ENCODE peak calls at places on chromosomes 7 and 10, in nine cellular contexts. One of them, this sample, is unnamed.
A peak's percentile ranks its signal among the peaks of the same experiment; 100 is the strongest.

GRCh38 chr7:144057954-144058353 is 9.2 kb downstream of the OR2A5 start:
- DNase-seq in lower lobe of right lung: no peak
- DNase-seq in psoas muscle: no peak
- DNase-seq in upper lobe of right lung: no peak
- DNase-seq in GM06990: no peak
- DNase-seq in body of pancreas: no peak
- DNase-seq in fibroblast of mammary gland: peak; percentile 15
- DNase-seq in breast epithelium: no peak
- DNase-seq in heart left ventricle: no peak
- DNase-seq in this sample: no peak

GRCh38 chr7:55052726-55053431 is 34.1 kb downstream of the EGFR start:
- DNase-seq in lower lobe of right lung: no peak
- DNase-seq in psoas muscle: no peak
- DNase-seq in upper lobe of right lung: no peak
- DNase-seq in GM06990: no peak
- DNase-seq in body of pancreas: no peak
- DNase-seq in fibroblast of mammary gland: peak; percentile 84
- DNase-seq in breast epithelium: no peak
- DNase-seq in heart left ventricle: no peak
- DNase-seq in this sample: no peak

GRCh38 chr7:41999736-42000283 is 237.2 kb downstream of the GLI3 start:
- DNase-seq in lower lobe of right lung: no peak
- DNase-seq in psoas muscle: no peak
- DNase-seq in upper lobe of right lung: no peak
- DNase-seq in GM06990: no peak
- DNase-seq in body of pancreas: no peak
- DNase-seq in fibroblast of mammary gland: no peak
- DNase-seq in breast epithelium: no peak
- DNase-seq in heart left ventricle: no peak
- DNase-seq in this sample: no peak

GRCh38 chr10:122590158-122590557 is 29.6 kb downstream of the DMBT1 start:
- DNase-seq in lower lobe of right lung: no peak
- DNase-seq in psoas muscle: no peak
- DNase-seq in upper lobe of right lung: no peak
- DNase-seq in GM06990: no peak
- DNase-seq in body of pancreas: no peak
- DNase-seq in fibroblast of mammary gland: no peak
- DNase-seq in breast epithelium: no peak
- DNase-seq in heart left ventricle: no peak
- DNase-seq in this sample: no peak

GRCh38 chr7:104973227-104973626 is 40.8 kb upstream of the KMT2E start:
- DNase-seq in lower lobe of right lung: no peak
- DNase-seq in psoas muscle: no peak
- DNase-seq in upper lobe of right lung: no peak
- DNase-seq in GM06990: no peak
- DNase-seq in body of pancreas: no peak
- DNase-seq in fibroblast of mammary gland: peak; percentile 50
- DNase-seq in breast epithelium: no peak
- DNase-seq in heart left ventricle: no peak
- DNase-seq in this sample: no peak

GRCh38 chr10:122462533-122463465 is 1.4 kb downstream of the HTRA1 start:
- DNase-seq in lower lobe of right lung: no peak
- DNase-seq in psoas muscle: peak; percentile 81
- DNase-seq in upper lobe of right lung: no peak
- DNase-seq in GM06990: no peak
- DNase-seq in body of pancreas: peak; percentile 24
- DNase-seq in fibroblast of mammary gland: no peak
- DNase-seq in breast epithelium: peak; percentile 45
- DNase-seq in heart left ventricle: peak; percentile 79
- DNase-seq in this sample: no peak

GRCh38 chr7:2196381-2197378 is 36.1 kb downstream of the MAD1L1 start:
- DNase-seq in lower lobe of right lung: no peak
- DNase-seq in psoas muscle: no peak
- DNase-seq in upper lobe of right lung: peak; percentile 51
- DNase-seq in GM06990: no peak
- DNase-seq in body of pancreas: no peak
- DNase-seq in fibroblast of mammary gland: no peak
- DNase-seq in breast epithelium: no peak
- DNase-seq in heart left ventricle: no peak
- DNase-seq in this sample: no peak

GRCh38 chr10:101363850-101364400 is 10.0 kb downstream of the BTRC start:
- DNase-seq in lower lobe of right lung: no peak
- DNase-seq in psoas muscle: no peak
- DNase-seq in upper lobe of right lung: no peak
- DNase-seq in GM06990: no peak
- DNase-seq in body of pancreas: no peak
- DNase-seq in fibroblast of mammary gland: no peak
- DNase-seq in breast epithelium: no peak
- DNase-seq in heart left ventricle: no peak
- DNase-seq in this sample: no peak

GRCh38 chr10:1243486-1244182 is 187.4 kb downstream of the WDR37 start:
- DNase-seq in lower lobe of right lung: no peak
- DNase-seq in psoas muscle: no peak
- DNase-seq in upper lobe of right lung: no peak
- DNase-seq in GM06990: no peak
- DNase-seq in body of pancreas: no peak
- DNase-seq in fibroblast of mammary gland: no peak
- DNase-seq in breast epithelium: no peak
- DNase-seq in heart left ventricle: no peak
- DNase-seq in this sample: no peak

GRCh38 chr10:97002670-97003069 is 170.6 kb downstream of the LCOR start:
- DNase-seq in lower lobe of right lung: no peak
- DNase-seq in psoas muscle: no peak
- DNase-seq in upper lobe of right lung: no peak
- DNase-seq in GM06990: no peak
- DNase-seq in body of pancreas: no peak
- DNase-seq in fibroblast of mammary gland: no peak
- DNase-seq in breast epithelium: no peak
- DNase-seq in heart left ventricle: no peak
- DNase-seq in this sample: no peak

GRCh38 chr10:22333167-22333566 is 12.1 kb upstream of the SPAG6 start:
- DNase-seq in lower lobe of right lung: no peak
- DNase-seq in psoas muscle: no peak
- DNase-seq in upper lobe of right lung: no peak
- DNase-seq in GM06990: no peak
- DNase-seq in body of pancreas: no peak
- DNase-seq in fibroblast of mammary gland: no peak
- DNase-seq in breast epithelium: no peak
- DNase-seq in heart left ventricle: no peak
- DNase-seq in this sample: no peak

GRCh38 chr7:12633589-12633988 is 53.8 kb upstream of the ARL4A start:
- DNase-seq in lower lobe of right lung: no peak
- DNase-seq in psoas muscle: no peak
- DNase-seq in upper lobe of right lung: no peak
- DNase-seq in GM06990: no peak
- DNase-seq in body of pancreas: no peak
- DNase-seq in fibroblast of mammary gland: no peak
- DNase-seq in breast epithelium: no peak
- DNase-seq in heart left ventricle: no peak
- DNase-seq in this sample: no peak

GRCh38 chr7:12637328-12637727 is 50.1 kb upstream of the ARL4A start:
- DNase-seq in lower lobe of right lung: no peak
- DNase-seq in psoas muscle: no peak
- DNase-seq in upper lobe of right lung: no peak
- DNase-seq in GM06990: no peak
- DNase-seq in body of pancreas: no peak
- DNase-seq in fibroblast of mammary gland: no peak
- DNase-seq in breast epithelium: no peak
- DNase-seq in heart left ventricle: no peak
- DNase-seq in this sample: no peak

GRCh38 chr7:12637819-12638592 is 49.4 kb upstream of the ARL4A start:
- DNase-seq in lower lobe of right lung: no peak
- DNase-seq in psoas muscle: no peak
- DNase-seq in upper lobe of right lung: no peak
- DNase-seq in GM06990: no peak
- DNase-seq in body of pancreas: no peak
- DNase-seq in fibroblast of mammary gland: peak; percentile 11
- DNase-seq in breast epithelium: no peak
- DNase-seq in heart left ventricle: no peak
- DNase-seq in this sample: no peak

GRCh38 chr7:12638851-12639467 is 48.5 kb upstream of the ARL4A start:
- DNase-seq in lower lobe of right lung: no peak
- DNase-seq in psoas muscle: no peak
- DNase-seq in upper lobe of right lung: no peak
- DNase-seq in GM06990: no peak
- DNase-seq in body of pancreas: no peak
- DNase-seq in fibroblast of mammary gland: peak; percentile 53
- DNase-seq in breast epithelium: no peak
- DNase-seq in heart left ventricle: no peak
- DNase-seq in this sample: no peak

DNA sequence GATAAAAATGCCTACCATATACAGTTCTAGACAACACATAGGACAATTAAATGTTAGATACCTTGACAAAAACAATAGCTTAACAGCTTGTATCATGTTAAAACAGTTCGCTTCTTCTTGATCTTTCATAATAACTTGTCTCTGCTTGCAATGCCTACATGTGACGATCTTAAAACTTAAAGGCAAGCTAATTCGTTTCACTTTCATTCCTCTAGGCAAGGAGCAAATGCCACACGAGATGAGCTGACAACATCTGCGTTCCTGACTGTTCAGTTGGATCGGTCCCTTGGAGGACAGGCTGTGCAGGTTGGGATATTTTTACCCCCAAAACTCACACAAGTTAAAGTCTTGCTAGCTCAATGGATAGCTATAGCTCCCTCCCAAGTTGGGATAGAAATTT is 51.6 kb upstream of the ARL4A start:
- DNase-seq in lower lobe of right lung: no peak
- DNase-seq in psoas muscle: no peak
- DNase-seq in upper lobe of right lung: no peak
- DNase-seq in GM06990: no peak
- DNase-seq in body of pancreas: no peak
- DNase-seq in fibroblast of mammary gland: no peak
- DNase-seq in breast epithelium: no peak
- DNase-seq in heart left ventricle: no peak
- DNase-seq in this sample: no peak
- H3K4me3 ChIP-seq in lower lobe of right lung: peak overlapping the region; percentile 29
- H3K4me3 ChIP-seq in psoas muscle: no peak overlapping the region
- H3K4me3 ChIP-seq in upper lobe of right lung: peak overlapping the region; percentile 25
- H3K4me3 ChIP-seq in GM06990: peak overlapping the region; percentile 44
- H3K4me3 ChIP-seq in body of pancreas: no peak overlapping the region
- H3K4me3 ChIP-seq in fibroblast of mammary gland: no peak overlapping the region
- H3K4me3 ChIP-seq in breast epithelium: peak overlapping the region; percentile 61
- H3K4me3 ChIP-seq in heart left ventricle: no peak overlapping the region
- H3K4me3 ChIP-seq in this sample: no peak overlapping the region

DNA sequence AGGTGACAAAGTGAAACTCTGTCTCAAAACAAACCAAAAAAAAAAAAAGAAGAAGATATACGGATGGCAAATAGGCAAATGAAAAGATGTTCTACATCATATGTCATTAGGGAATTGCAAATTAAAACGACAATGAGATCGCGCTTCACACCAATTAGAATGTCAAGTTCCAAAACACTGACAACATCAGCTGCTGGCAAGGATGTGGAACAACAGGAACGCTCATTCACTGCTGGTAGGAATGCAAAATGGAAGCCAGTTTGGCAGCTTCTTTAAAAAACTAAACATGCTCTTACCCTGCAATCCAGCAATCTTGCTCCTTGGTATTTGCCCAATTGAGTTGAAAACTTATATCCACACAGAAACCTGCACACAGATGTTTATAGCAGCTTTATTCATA is 34.8 kb downstream of the CALML5 start:
- DNase-seq in lower lobe of right lung: no peak
- DNase-seq in psoas muscle: no peak
- DNase-seq in upper lobe of right lung: no peak
- DNase-seq in GM06990: no peak
- DNase-seq in body of pancreas: no peak
- DNase-seq in fibroblast of mammary gland: no peak
- DNase-seq in breast epithelium: no peak
- DNase-seq in heart left ventricle: no peak
- DNase-seq in this sample: no peak
- TF ChIP-seq CTCF in lower lobe of right lung: no peak
- TF ChIP-seq CTCF in psoas muscle: no peak
- TF ChIP-seq CTCF in upper lobe of right lung: no peak
- TF ChIP-seq CTCF in GM06990: no peak
- TF ChIP-seq CTCF in body of pancreas: no peak
- TF ChIP-seq CTCF in fibroblast of mammary gland: no peak
- TF ChIP-seq CTCF in breast epithelium: no peak
- TF ChIP-seq CTCF in heart left ventricle: no peak
- TF ChIP-seq CTCF in this sample: no peak

GRCh38 chr7:12257582-12257981 is 46.5 kb downstream of the TMEM106B start:
- DNase-seq in lower lobe of right lung: no peak
- DNase-seq in psoas muscle: no peak
- DNase-seq in upper lobe of right lung: no peak
- DNase-seq in GM06990: peak; percentile 55
- DNase-seq in body of pancreas: no peak
- DNase-seq in fibroblast of mammary gland: peak; percentile 55
- DNase-seq in breast epithelium: no peak
- DNase-seq in heart left ventricle: no peak
- DNase-seq in this sample: no peak
- H3K4me3 ChIP-seq in lower lobe of right lung: no peak overlapping the region
- H3K4me3 ChIP-seq in psoas muscle: no peak overlapping the region
- H3K4me3 ChIP-seq in upper lobe of right lung: no peak overlapping the region
- H3K4me3 ChIP-seq in GM06990: no peak overlapping the region
- H3K4me3 ChIP-seq in body of pancreas: no peak overlapping the region
- H3K4me3 ChIP-seq in fibroblast of mammary gland: no peak overlapping the region
- H3K4me3 ChIP-seq in breast epithelium: peak overlapping the region; percentile 39
- H3K4me3 ChIP-seq in heart left ventricle: no peak overlapping the region
- H3K4me3 ChIP-seq in this sample: no peak overlapping the region

GRCh38 chr10:116766241-116767198 is 24.2 kb upstream of the HSPA12A start:
- DNase-seq in lower lobe of right lung: no peak
- DNase-seq in psoas muscle: no peak
- DNase-seq in upper lobe of right lung: peak; percentile 20
- DNase-seq in GM06990: no peak
- DNase-seq in body of pancreas: no peak
- DNase-seq in fibroblast of mammary gland: no peak
- DNase-seq in breast epithelium: no peak
- DNase-seq in heart left ventricle: no peak
- DNase-seq in this sample: no peak
- TF ChIP-seq CTCF in lower lobe of right lung: no peak
- TF ChIP-seq CTCF in psoas muscle: no peak
- TF ChIP-seq CTCF in upper lobe of right lung: no peak
- TF ChIP-seq CTCF in GM06990: no peak
- TF ChIP-seq CTCF in body of pancreas: no peak
- TF ChIP-seq CTCF in fibroblast of mammary gland: no peak
- TF ChIP-seq CTCF in breast epithelium: no peak
- TF ChIP-seq CTCF in heart left ventricle: no peak
- TF ChIP-seq CTCF in this sample: no peak